ENCODE peak calls at places on chromosome 15, in ten cellular contexts. One of them, this sample, is unnamed.

GRCh38 chr15:33865416-33865815 is 102.9 kb upstream of the CHRM5 start:
- DNase-seq in amniotic epithelial cell: peak; percentile 72
- DNase-seq in head of caudate nucleus: no peak
- DNase-seq in heart right ventricle: no peak
- DNase-seq in adipocyte: peak; percentile 9
- DNase-seq in activated CD8-positive, alpha-beta memory T cell treated with anti-CD3 and anti-CD28 coated beads for 24 hours: no peak
- DNase-seq in epithelial cell of esophagus: no peak
- DNase-seq in HS-5: no peak
- DNase-seq in A172: peak; percentile 50
- DNase-seq in DND-41: no peak
- DNase-seq in this sample: no peak

GRCh38 chr15:34837246-34838016 is 42.1 kb upstream of the ACTC1 start:
- DNase-seq in amniotic epithelial cell: peak; percentile 91
- DNase-seq in head of caudate nucleus: no peak
- DNase-seq in heart right ventricle: no peak
- DNase-seq in adipocyte: peak; percentile 33
- DNase-seq in activated CD8-positive, alpha-beta memory T cell treated with anti-CD3 and anti-CD28 coated beads for 24 hours: no peak
- DNase-seq in epithelial cell of esophagus: peak; percentile 94
- DNase-seq in HS-5: peak; percentile 77
- DNase-seq in A172: peak; percentile 86
- DNase-seq in DND-41: no peak
- DNase-seq in this sample: no peak

GRCh38 chr15:77630956-77631789 is 1.5 kb downstream of the LINGO1 start:
- DNase-seq in amniotic epithelial cell: no peak
- DNase-seq in head of caudate nucleus: peak; percentile 80
- DNase-seq in heart right ventricle: no peak
- DNase-seq in adipocyte: no peak
- DNase-seq in activated CD8-positive, alpha-beta memory T cell treated with anti-CD3 and anti-CD28 coated beads for 24 hours: no peak
- DNase-seq in epithelial cell of esophagus: no peak
- DNase-seq in HS-5: no peak
- DNase-seq in A172: no peak
- DNase-seq in DND-41: no peak
- DNase-seq in this sample: no peak

GRCh38 chr15:83285979-83286553 is 1.6 kb upstream of the BNC1 start:
- DNase-seq in amniotic epithelial cell: peak; percentile 96
- DNase-seq in head of caudate nucleus: no peak
- DNase-seq in heart right ventricle: no peak
- DNase-seq in adipocyte: peak; percentile 59
- DNase-seq in activated CD8-positive, alpha-beta memory T cell treated with anti-CD3 and anti-CD28 coated beads for 24 hours: no peak
- DNase-seq in epithelial cell of esophagus: peak; percentile 78
- DNase-seq in HS-5: peak; percentile 79
- DNase-seq in A172: peak; percentile 88
- DNase-seq in DND-41: no peak
- DNase-seq in this sample: no peak

GRCh38 chr15:83747050-83747717 is 93.3 kb downstream of the ADAMTSL3 start:
- DNase-seq in amniotic epithelial cell: peak; percentile 44
- DNase-seq in head of caudate nucleus: no peak
- DNase-seq in heart right ventricle: peak; percentile 49
- DNase-seq in adipocyte: no peak
- DNase-seq in activated CD8-positive, alpha-beta memory T cell treated with anti-CD3 and anti-CD28 coated beads for 24 hours: no peak
- DNase-seq in epithelial cell of esophagus: peak; percentile 58
- DNase-seq in HS-5: peak; percentile 10
- DNase-seq in A172: peak; percentile 75
- DNase-seq in DND-41: no peak
- DNase-seq in this sample: no peak

GRCh38 chr15:57861039-57861638 is 154.6 kb downstream of the POLR2M start:
- DNase-seq in amniotic epithelial cell: peak; percentile 63
- DNase-seq in head of caudate nucleus: peak; percentile 52
- DNase-seq in heart right ventricle: peak; percentile 36
- DNase-seq in adipocyte: peak; percentile 87
- DNase-seq in activated CD8-positive, alpha-beta memory T cell treated with anti-CD3 and anti-CD28 coated beads for 24 hours: no peak
- DNase-seq in epithelial cell of esophagus: peak; percentile 79
- DNase-seq in HS-5: peak; percentile 52
- DNase-seq in A172: peak; percentile 60
- DNase-seq in DND-41: peak; percentile 39
- DNase-seq in this sample: no peak

GRCh38 chr15:31197497-31198414 is 96.2 kb upstream of the TRPM1 start:
- DNase-seq in amniotic epithelial cell: peak; percentile 26
- DNase-seq in head of caudate nucleus: peak; percentile 31
- DNase-seq in heart right ventricle: no peak
- DNase-seq in adipocyte: peak; percentile 20
- DNase-seq in activated CD8-positive, alpha-beta memory T cell treated with anti-CD3 and anti-CD28 coated beads for 24 hours: peak; percentile 72
- DNase-seq in epithelial cell of esophagus: peak; percentile 29
- DNase-seq in HS-5: no peak
- DNase-seq in A172: no peak
- DNase-seq in DND-41: peak; percentile 26
- DNase-seq in this sample: no peak

GRCh38 chr15:60392986-60393811 is 4.6 kb downstream of the ANXA2 start:
- DNase-seq in amniotic epithelial cell: peak; percentile 98
- DNase-seq in head of caudate nucleus: peak; percentile 38
- DNase-seq in heart right ventricle: peak; percentile 81
- DNase-seq in adipocyte: peak; percentile 95
- DNase-seq in activated CD8-positive, alpha-beta memory T cell treated with anti-CD3 and anti-CD28 coated beads for 24 hours: no peak
- DNase-seq in epithelial cell of esophagus: peak; percentile 98
- DNase-seq in HS-5: peak; percentile 97
- DNase-seq in A172: peak; percentile 98
- DNase-seq in DND-41: no peak
- DNase-seq in this sample: peak; percentile 81

GRCh38 chr15:67838789-67839332 is 984 bp downstream of the RNU6-1 start:
- DNase-seq in amniotic epithelial cell: peak; percentile 55
- DNase-seq in head of caudate nucleus: peak; percentile 68
- DNase-seq in heart right ventricle: no peak
- DNase-seq in adipocyte: peak; percentile 36
- DNase-seq in activated CD8-positive, alpha-beta memory T cell treated with anti-CD3 and anti-CD28 coated beads for 24 hours: peak; percentile 63
- DNase-seq in epithelial cell of esophagus: peak; percentile 59
- DNase-seq in HS-5: no peak
- DNase-seq in A172: no peak
- DNase-seq in DND-41: no peak
- DNase-seq in this sample: peak; percentile 58

GRCh38 chr15:88419830-88420229 is 47.4 kb downstream of the MRPL46 start:
- DNase-seq in amniotic epithelial cell: peak; percentile 1
- DNase-seq in head of caudate nucleus: no peak
- DNase-seq in heart right ventricle: no peak
- DNase-seq in adipocyte: no peak
- DNase-seq in activated CD8-positive, alpha-beta memory T cell treated with anti-CD3 and anti-CD28 coated beads for 24 hours: no peak
- DNase-seq in epithelial cell of esophagus: peak; percentile 10
- DNase-seq in HS-5: peak; percentile 18
- DNase-seq in A172: no peak
- DNase-seq in DND-41: no peak
- DNase-seq in this sample: no peak

GRCh38 chr15:61364871-61365270 is 135.8 kb upstream of the RORA start:
- DNase-seq in amniotic epithelial cell: no peak
- DNase-seq in head of caudate nucleus: no peak
- DNase-seq in heart right ventricle: no peak
- DNase-seq in adipocyte: no peak
- DNase-seq in activated CD8-positive, alpha-beta memory T cell treated with anti-CD3 and anti-CD28 coated beads for 24 hours: no peak
- DNase-seq in epithelial cell of esophagus: no peak
- DNase-seq in HS-5: no peak
- DNase-seq in A172: no peak
- DNase-seq in DND-41: no peak
- DNase-seq in this sample: no peak

GRCh38 chr15:56042523-56042922 is 49.1 kb upstream of the NEDD4 start:
- DNase-seq in amniotic epithelial cell: no peak
- DNase-seq in head of caudate nucleus: no peak
- DNase-seq in heart right ventricle: no peak
- DNase-seq in adipocyte: no peak
- DNase-seq in activated CD8-positive, alpha-beta memory T cell treated with anti-CD3 and anti-CD28 coated beads for 24 hours: no peak
- DNase-seq in epithelial cell of esophagus: no peak
- DNase-seq in HS-5: no peak
- DNase-seq in A172: peak; percentile 52
- DNase-seq in DND-41: no peak
- DNase-seq in this sample: no peak

GRCh38 chr15:23663232-23663631 is 15.6 kb upstream of the MAGEL2 start:
- DNase-seq in amniotic epithelial cell: no peak
- DNase-seq in head of caudate nucleus: no peak
- DNase-seq in heart right ventricle: no peak
- DNase-seq in adipocyte: no peak
- DNase-seq in activated CD8-positive, alpha-beta memory T cell treated with anti-CD3 and anti-CD28 coated beads for 24 hours: no peak
- DNase-seq in epithelial cell of esophagus: no peak
- DNase-seq in HS-5: no peak
- DNase-seq in A172: no peak
- DNase-seq in DND-41: no peak
- DNase-seq in this sample: no peak

GRCh38 chr15:67803996-67804843 is 21.1 kb upstream of the SKOR1 start:
- DNase-seq in amniotic epithelial cell: no peak
- DNase-seq in head of caudate nucleus: no peak
- DNase-seq in heart right ventricle: no peak
- DNase-seq in adipocyte: no peak
- DNase-seq in activated CD8-positive, alpha-beta memory T cell treated with anti-CD3 and anti-CD28 coated beads for 24 hours: no peak
- DNase-seq in epithelial cell of esophagus: no peak
- DNase-seq in HS-5: no peak
- DNase-seq in A172: no peak
- DNase-seq in DND-41: no peak
- DNase-seq in this sample: no peak

GRCh38 chr15:21260966-21261395 is 179.3 kb downstream of the POTEB3 start:
- DNase-seq in amniotic epithelial cell: no peak
- DNase-seq in head of caudate nucleus: no peak
- DNase-seq in heart right ventricle: no peak
- DNase-seq in adipocyte: no peak
- DNase-seq in activated CD8-positive, alpha-beta memory T cell treated with anti-CD3 and anti-CD28 coated beads for 24 hours: no peak
- DNase-seq in epithelial cell of esophagus: no peak
- DNase-seq in HS-5: no peak
- DNase-seq in A172: no peak
- DNase-seq in DND-41: peak; percentile 41
- DNase-seq in this sample: peak; percentile 84

GRCh38 chr15:55993804-55994539 is 560 bp upstream of the NEDD4 start:
- DNase-seq in amniotic epithelial cell: peak; percentile 77
- DNase-seq in head of caudate nucleus: no peak
- DNase-seq in heart right ventricle: no peak
- DNase-seq in adipocyte: peak; percentile 81
- DNase-seq in activated CD8-positive, alpha-beta memory T cell treated with anti-CD3 and anti-CD28 coated beads for 24 hours: no peak
- DNase-seq in epithelial cell of esophagus: peak; percentile 68
- DNase-seq in HS-5: peak; percentile 49
- DNase-seq in A172: peak; percentile 49
- DNase-seq in DND-41: no peak
- DNase-seq in this sample: no peak

GRCh38 chr15:98803228-98804056 is 155.1 kb downstream of the IGF1R start:
- DNase-seq in amniotic epithelial cell: peak; percentile 72
- DNase-seq in head of caudate nucleus: no peak
- DNase-seq in heart right ventricle: no peak
- DNase-seq in adipocyte: no peak
- DNase-seq in activated CD8-positive, alpha-beta memory T cell treated with anti-CD3 and anti-CD28 coated beads for 24 hours: no peak
- DNase-seq in epithelial cell of esophagus: peak; percentile 90
- DNase-seq in HS-5: no peak
- DNase-seq in A172: peak; percentile 58
- DNase-seq in DND-41: no peak
- DNase-seq in this sample: no peak

GRCh38 chr15:73809728-73810501 is 56.8 kb upstream of the INSYN1 start:
- DNase-seq in amniotic epithelial cell: no peak
- DNase-seq in head of caudate nucleus: no peak
- DNase-seq in heart right ventricle: peak; percentile 33
- DNase-seq in adipocyte: no peak
- DNase-seq in activated CD8-positive, alpha-beta memory T cell treated with anti-CD3 and anti-CD28 coated beads for 24 hours: no peak
- DNase-seq in epithelial cell of esophagus: peak; percentile 45
- DNase-seq in HS-5: no peak
- DNase-seq in A172: peak; percentile 73
- DNase-seq in DND-41: no peak
- DNase-seq in this sample: no peak

GRCh38 chr15:90097475-90097874 is 4.8 kb downstream of the IDH2 start:
- DNase-seq in amniotic epithelial cell: no peak
- DNase-seq in head of caudate nucleus: no peak
- DNase-seq in heart right ventricle: no peak
- DNase-seq in adipocyte: no peak
- DNase-seq in activated CD8-positive, alpha-beta memory T cell treated with anti-CD3 and anti-CD28 coated beads for 24 hours: no peak
- DNase-seq in epithelial cell of esophagus: no peak
- DNase-seq in HS-5: no peak
- DNase-seq in A172: no peak
- DNase-seq in DND-41: peak; percentile 67
- DNase-seq in this sample: no peak

GRCh38 chr15:45703670-45704328 is 69.0 kb downstream of the SQOR start:
- DNase-seq in amniotic epithelial cell: no peak
- DNase-seq in head of caudate nucleus: no peak
- DNase-seq in heart right ventricle: no peak
- DNase-seq in adipocyte: no peak
- DNase-seq in activated CD8-positive, alpha-beta memory T cell treated with anti-CD3 and anti-CD28 coated beads for 24 hours: no peak
- DNase-seq in epithelial cell of esophagus: no peak
- DNase-seq in HS-5: no peak
- DNase-seq in A172: no peak
- DNase-seq in DND-41: no peak
- DNase-seq in this sample: no peak

GRCh38 chr15:89143503-89144162 is 55.4 kb downstream of the ABHD2 start:
- DNase-seq in amniotic epithelial cell: peak; percentile 18
- DNase-seq in head of caudate nucleus: no peak
- DNase-seq in heart right ventricle: no peak
- DNase-seq in adipocyte: peak; percentile 95
- DNase-seq in activated CD8-positive, alpha-beta memory T cell treated with anti-CD3 and anti-CD28 coated beads for 24 hours: no peak
- DNase-seq in epithelial cell of esophagus: no peak
- DNase-seq in HS-5: peak; percentile 84
- DNase-seq in A172: peak; percentile 73
- DNase-seq in DND-41: no peak
- DNase-seq in this sample: no peak

GRCh38 chr15:74242296-74242929 is 6.3 kb downstream of the CCDC33 start:
- DNase-seq in amniotic epithelial cell: peak; percentile 24
- DNase-seq in head of caudate nucleus: no peak
- DNase-seq in heart right ventricle: no peak
- DNase-seq in adipocyte: peak; percentile 62
- DNase-seq in activated CD8-positive, alpha-beta memory T cell treated with anti-CD3 and anti-CD28 coated beads for 24 hours: no peak
- DNase-seq in epithelial cell of esophagus: no peak
- DNase-seq in HS-5: no peak
- DNase-seq in A172: peak; percentile 79
- DNase-seq in DND-41: no peak
- DNase-seq in this sample: peak; percentile 71

GRCh38 chr15:100879461-100880138 is at the start of gene ALDH1A3:
- DNase-seq in amniotic epithelial cell: peak; percentile 21
- DNase-seq in head of caudate nucleus: no peak
- DNase-seq in heart right ventricle: peak; percentile 29
- DNase-seq in adipocyte: peak; percentile 77
- DNase-seq in activated CD8-positive, alpha-beta memory T cell treated with anti-CD3 and anti-CD28 coated beads for 24 hours: peak; percentile 60
- DNase-seq in epithelial cell of esophagus: peak; percentile 89
- DNase-seq in HS-5: no peak
- DNase-seq in A172: peak; percentile 10
- DNase-seq in DND-41: no peak
- DNase-seq in this sample: peak; percentile 46

GRCh38 chr15:47602124-47602523 is 115.2 kb upstream of the SEMA6D start:
- DNase-seq in amniotic epithelial cell: no peak
- DNase-seq in head of caudate nucleus: no peak
- DNase-seq in heart right ventricle: no peak
- DNase-seq in adipocyte: no peak
- DNase-seq in activated CD8-positive, alpha-beta memory T cell treated with anti-CD3 and anti-CD28 coated beads for 24 hours: no peak
- DNase-seq in epithelial cell of esophagus: no peak
- DNase-seq in HS-5: no peak
- DNase-seq in A172: no peak
- DNase-seq in DND-41: no peak
- DNase-seq in this sample: no peak

GRCh38 chr15:55742498-55742926 is 440 bp downstream of the PRTG start:
- DNase-seq in amniotic epithelial cell: peak; percentile 17
- DNase-seq in head of caudate nucleus: peak; percentile 44
- DNase-seq in heart right ventricle: peak; percentile 38
- DNase-seq in adipocyte: peak; percentile 63
- DNase-seq in activated CD8-positive, alpha-beta memory T cell treated with anti-CD3 and anti-CD28 coated beads for 24 hours: peak; percentile 67
- DNase-seq in epithelial cell of esophagus: peak; percentile 11
- DNase-seq in HS-5: peak; percentile 4
- DNase-seq in A172: peak; percentile 19
- DNase-seq in DND-41: no peak
- DNase-seq in this sample: peak; percentile 66

GRCh38 chr15:82294061-82294690 is 31.6 kb downstream of the SAXO2 start:
- DNase-seq in amniotic epithelial cell: no peak
- DNase-seq in head of caudate nucleus: no peak
- DNase-seq in heart right ventricle: no peak
- DNase-seq in adipocyte: no peak
- DNase-seq in activated CD8-positive, alpha-beta memory T cell treated with anti-CD3 and anti-CD28 coated beads for 24 hours: no peak
- DNase-seq in epithelial cell of esophagus: no peak
- DNase-seq in HS-5: no peak
- DNase-seq in A172: no peak
- DNase-seq in DND-41: no peak
- DNase-seq in this sample: no peak

GRCh38 chr15:82414536-82415191 is 15.0 kb upstream of the GOLGA6L9 start:
- DNase-seq in amniotic epithelial cell: no peak
- DNase-seq in head of caudate nucleus: no peak
- DNase-seq in heart right ventricle: no peak
- DNase-seq in adipocyte: peak; percentile 27
- DNase-seq in activated CD8-positive, alpha-beta memory T cell treated with anti-CD3 and anti-CD28 coated beads for 24 hours: no peak
- DNase-seq in epithelial cell of esophagus: no peak
- DNase-seq in HS-5: no peak
- DNase-seq in A172: no peak
- DNase-seq in DND-41: no peak
- DNase-seq in this sample: no peak

GRCh38 chr15:72098076-72098475 is 19.9 kb downstream of the MYO9A start:
- DNase-seq in amniotic epithelial cell: peak; percentile 22
- DNase-seq in head of caudate nucleus: no peak
- DNase-seq in heart right ventricle: no peak
- DNase-seq in adipocyte: peak; percentile 19
- DNase-seq in activated CD8-positive, alpha-beta memory T cell treated with anti-CD3 and anti-CD28 coated beads for 24 hours: no peak
- DNase-seq in epithelial cell of esophagus: no peak
- DNase-seq in HS-5: no peak
- DNase-seq in A172: no peak
- DNase-seq in DND-41: no peak
- DNase-seq in this sample: no peak

This sample was measured in pancreas.